ENCODE peak calls at places on chromosomes 5 and 9, in six cellular contexts. G, M, B, U, N and F are unnamed samples.

GRCh38 chr5:157648275-157648990 is 3.8 kb downstream of the SOX30 start:
- DNase-seq in G (no peak), U (no peak), B (no peak), N (no peak), M (no peak), F (peak)

GRCh38 chr9:128587453-128587852 is 35.1 kb downstream of the SPTAN1 start:
- DNase-seq in M (no peak), G (no peak), U (peak), N (no peak), B (no peak), F (no peak)

GRCh38 chr5:147396070-147396469 is 113.8 kb downstream of the DPYSL3 start:
- DNase-seq in U (no peak), N (peak), B (no peak), G (no peak), M (no peak), F (no peak)

GRCh38 chr5:5645891-5646290 is 223.4 kb downstream of the ICE1 start:
- DNase-seq in U (no peak), N (no peak), M (no peak), G (no peak), B (no peak), F (no peak)

GRCh38 chr9:20208951-20209350 is 413.3 kb downstream of the MLLT3 start:
- DNase-seq in B (no peak), N (no peak), U (no peak), M (no peak), G (no peak), F (no peak)

GRCh38 chr5:34538026-34538672 is 118.0 kb upstream of the RAI14 start:
- DNase-seq in N (no peak), M (no peak), B (no peak), G (no peak), U (no peak), F (no peak)

GRCh38 chr5:59648949-59649921 is 244.3 kb downstream of the PDE4D start:
- DNase-seq in N (peak), G (no peak), M (no peak), U (no peak), B (no peak), F (no peak)

GRCh38 chr5:59893061-59893435 is 478 bp downstream of the PDE4D start:
- DNase-seq in N (no peak), B (no peak), M (no peak), U (peak), G (no peak), F (no peak)

GRCh38 chr9:134635431-134636141 is 6.0 kb upstream of the COL5A1 start:
- DNase-seq in M (no peak), B (no peak), U (no peak), G (no peak), N (no peak), F (no peak)

GRCh38 chr9:121463026-121463827 is 36.4 kb downstream of the GGTA1 start:
- DNase-seq in N (peak), G (no peak), B (no peak), U (peak), M (no peak), F (peak)

GRCh38 chr5:38317887-38318286 is 59.5 kb downstream of the EGFLAM start:
- DNase-seq in B (no peak), U (no peak), N (no peak), G (no peak), M (no peak), F (no peak)

GRCh38 chr5:96245401-96246091 is 187.5 kb downstream of the PCSK1 start:
- DNase-seq in G (no peak), N (no peak), M (no peak), B (no peak), U (no peak), F (peak)

GRCh38 chr5:103033696-103034095 is 86.2 kb downstream of the GIN1 start:
- DNase-seq in B (no peak), G (no peak), M (no peak), N (no peak), U (no peak), F (no peak)

GRCh38 chr5:42005561-42006153 is 80.6 kb downstream of the FBXO4 start:
- DNase-seq in U (peak), B (peak), M (no peak), N (peak), G (peak), F (peak)

GRCh38 chr9:83220737-83221136 is 157.8 kb upstream of the RASEF start:
- DNase-seq in N (peak), G (no peak), M (no peak), U (peak), B (peak), F (peak)

GRCh38 chr5:466661-467310 is 23.8 kb downstream of the EXOC3 start:
- DNase-seq in G (no peak), U (no peak), B (no peak), N (no peak), M (no peak), F (no peak)

GRCh38 chr5:169304175-169304574 is 3.2 kb upstream of the SLIT3 start:
- DNase-seq in G (no peak), M (no peak), N (no peak), B (no peak), U (no peak), F (no peak)

GRCh38 chr5:136133416-136134383 is 1.1 kb downstream of the SMAD5 start:
- DNase-seq in U (peak), B (peak), N (peak), M (peak), G (peak), F (peak)

GRCh38 chr5:110262754-110263153 is 463.7 kb downstream of the TMEM232 start:
- DNase-seq in U (no peak), M (no peak), N (no peak), B (no peak), G (no peak), F (peak)

GRCh38 chr9:4170231-4170630 is 129.6 kb downstream of the GLIS3 start:
- DNase-seq in M (no peak), U (no peak), G (no peak), N (no peak), B (no peak), F (no peak)

GRCh38 chr5:159456722-159457462 is 126.6 kb upstream of the IL12B start:
- DNase-seq in G (no peak), U (peak), B (peak), M (no peak), N (no peak), F (peak)

GRCh38 chr5:178870411-178870810 is 10.7 kb downstream of the ZNF354B start:
- DNase-seq in G (no peak), N (no peak), B (no peak), U (no peak), M (no peak), F (no peak)

GRCh38 chr9:110638381-110638954 is 30.1 kb upstream of the MUSK start:
- DNase-seq in B (peak), M (no peak), U (no peak), G (peak), N (peak), F (peak)